ENCODE peak calls at places on chromosome 20, in six cellular contexts. One of them, this sample, is unnamed. For H3K4me1, the result is how much of the 10 kb centered on the place peaks cover.

GRCh38 chr20:36439731-36440072 is 101.6 kb upstream of the MYL9 start:
- DNase-seq in neural progenitor cell: no peak
- DNase-seq in fibroblast of lung: no peak
- DNase-seq in GM23248: no peak
- DNase-seq in PC-9: no peak
- DNase-seq in PC-3: no peak
- DNase-seq in this sample: no peak

GRCh38 chr20:59004763-59005522 is 2.1 kb downstream of the CTSZ start:
- DNase-seq in fibroblast of lung: no peak
- DNase-seq in neural progenitor cell: no peak
- DNase-seq in PC-9: no peak
- DNase-seq in GM23248: no peak
- DNase-seq in PC-3: no peak
- DNase-seq in this sample: peak

GRCh38 chr20:37725165-37725564 is 31.3 kb downstream of the CTNNBL1 start:
- DNase-seq in PC-3: no peak
- DNase-seq in neural progenitor cell: no peak
- DNase-seq in fibroblast of lung: no peak
- DNase-seq in GM23248: no peak
- DNase-seq in PC-9: no peak
- DNase-seq in this sample: no peak

GRCh38 chr20:45972500-45973183 is 639 bp upstream of the ZNF335 start:
- DNase-seq in PC-3: peak
- DNase-seq in PC-9: no peak
- DNase-seq in GM23248: peak
- DNase-seq in fibroblast of lung: no peak
- DNase-seq in neural progenitor cell: no peak
- DNase-seq in this sample: no peak

GRCh38 chr20:20992274-20992673 is 113.9 kb downstream of the LINC00237 start:
- DNase-seq in fibroblast of lung: no peak
- DNase-seq in neural progenitor cell: no peak
- DNase-seq in GM23248: no peak
- DNase-seq in PC-9: no peak
- DNase-seq in PC-3: no peak
- DNase-seq in this sample: no peak

GRCh38 chr20:37711987-37712961 is 18.4 kb downstream of the CTNNBL1 start:
- DNase-seq in PC-3: no peak
- DNase-seq in PC-9: no peak
- DNase-seq in GM23248: no peak
- DNase-seq in fibroblast of lung: no peak
- DNase-seq in neural progenitor cell: peak
- DNase-seq in this sample: no peak

GRCh38 chr20:44624743-44625271 is 26.7 kb downstream of the ADA start:
- DNase-seq in fibroblast of lung: no peak
- DNase-seq in GM23248: no peak
- DNase-seq in neural progenitor cell: no peak
- DNase-seq in PC-9: no peak
- DNase-seq in PC-3: no peak
- DNase-seq in this sample: no peak

GRCh38 chr20:19654906-19655305 is 103.2 kb upstream of the RIN2 start:
- DNase-seq in neural progenitor cell: no peak
- DNase-seq in fibroblast of lung: no peak
- DNase-seq in PC-9: no peak
- DNase-seq in GM23248: no peak
- DNase-seq in PC-3: no peak
- DNase-seq in this sample: no peak

GRCh38 chr20:23477223-23477622 is 13.7 kb upstream of the CST8 start:
- DNase-seq in neural progenitor cell: no peak
- DNase-seq in PC-3: no peak
- DNase-seq in PC-9: no peak
- DNase-seq in GM23248: no peak
- DNase-seq in fibroblast of lung: no peak
- DNase-seq in this sample: no peak

GRCh38 chr20:61674688-61675087 is 391.0 kb downstream of the TAF4 start:
- DNase-seq in neural progenitor cell: no peak
- DNase-seq in PC-9: no peak
- DNase-seq in PC-3: no peak
- DNase-seq in GM23248: no peak
- DNase-seq in fibroblast of lung: no peak
- DNase-seq in this sample: no peak

GRCh38 chr20:45308078-45308778 is at the start of gene MATN4:
- DNase-seq in neural progenitor cell: no peak
- DNase-seq in GM23248: no peak
- DNase-seq in PC-3: no peak
- DNase-seq in PC-9: no peak
- DNase-seq in fibroblast of lung: no peak
- DNase-seq in this sample: no peak

GRCh38 chr20:60192351-60192750 is 234.1 kb downstream of the CDH26 start:
- DNase-seq in fibroblast of lung: no peak
- DNase-seq in PC-9: no peak
- DNase-seq in PC-3: no peak
- DNase-seq in GM23248: peak
- DNase-seq in neural progenitor cell: no peak
- DNase-seq in this sample: no peak

GRCh38 chr20:62149532-62150235 is 6.1 kb downstream of the SS18L1 start:
- DNase-seq in fibroblast of lung: no peak
- DNase-seq in PC-9: no peak
- DNase-seq in GM23248: no peak
- DNase-seq in neural progenitor cell: peak
- DNase-seq in PC-3: no peak
- DNase-seq in this sample: no peak

GRCh38 chr20:50438986-50439407 is 71.2 kb upstream of the PTPN1 start:
- DNase-seq in PC-3: peak
- DNase-seq in GM23248: peak
- DNase-seq in neural progenitor cell: no peak
- DNase-seq in fibroblast of lung: peak
- DNase-seq in PC-9: peak
- DNase-seq in this sample: no peak

GRCh38 chr20:51650685-51651134 is 108.2 kb upstream of the NFATC2 start:
- DNase-seq in neural progenitor cell: no peak
- DNase-seq in PC-9: no peak
- DNase-seq in fibroblast of lung: peak
- DNase-seq in GM23248: peak
- DNase-seq in PC-3: peak
- DNase-seq in this sample: no peak

GRCh38 chr20:5361176-5361575 is 44.4 kb upstream of the PROKR2 start:
- DNase-seq in GM23248: no peak
- DNase-seq in neural progenitor cell: no peak
- DNase-seq in PC-9: no peak
- DNase-seq in fibroblast of lung: no peak
- DNase-seq in PC-3: no peak
- DNase-seq in this sample: no peak

GRCh38 chr20:5354871-5355270 is 38.1 kb upstream of the PROKR2 start:
- DNase-seq in fibroblast of lung: no peak
- DNase-seq in neural progenitor cell: no peak
- DNase-seq in PC-9: no peak
- DNase-seq in PC-3: no peak
- DNase-seq in GM23248: no peak
- DNase-seq in this sample: no peak

GRCh38 chr20:5357942-5358341 is 41.2 kb upstream of the PROKR2 start:
- DNase-seq in PC-9: no peak
- DNase-seq in neural progenitor cell: no peak
- DNase-seq in PC-3: no peak
- DNase-seq in fibroblast of lung: no peak
- DNase-seq in GM23248: no peak
- DNase-seq in this sample: no peak

GRCh38 chr20:5353624-5354496 is 37.1 kb upstream of the PROKR2 start:
- DNase-seq in PC-9: no peak
- DNase-seq in GM23248: peak
- DNase-seq in PC-3: peak
- DNase-seq in fibroblast of lung: no peak
- DNase-seq in neural progenitor cell: no peak
- DNase-seq in this sample: no peak

GRCh38 chr20:5356921-5357320 is 40.2 kb upstream of the PROKR2 start:
- DNase-seq in GM23248: peak
- DNase-seq in fibroblast of lung: no peak
- DNase-seq in PC-9: no peak
- DNase-seq in PC-3: no peak
- DNase-seq in neural progenitor cell: no peak
- DNase-seq in this sample: no peak
- H3K4me1 ChIP-seq in GM23248: under half
- H3K4me1 ChIP-seq in fibroblast of lung: under half
- H3K4me1 ChIP-seq in PC-9: under half
- H3K4me1 ChIP-seq in PC-3: under half
- H3K4me1 ChIP-seq in neural progenitor cell: under half
- H3K4me1 ChIP-seq in this sample: under half

GRCh38 chr20:31475032-31475431 is at the start of the genes DEFB124 and REM1:
- DNase-seq in neural progenitor cell: peak
- DNase-seq in PC-3: no peak
- DNase-seq in PC-9: no peak
- DNase-seq in GM23248: no peak
- DNase-seq in fibroblast of lung: no peak
- DNase-seq in this sample: no peak

GRCh38 chr20:31476313-31476623 is 1.2 kb downstream of the REM1 start:
- DNase-seq in neural progenitor cell: no peak
- DNase-seq in PC-3: no peak
- DNase-seq in fibroblast of lung: no peak
- DNase-seq in PC-9: no peak
- DNase-seq in GM23248: no peak
- DNase-seq in this sample: no peak

GRCh38 chr20:31476648-31477220 is 1.6 kb downstream of the REM1 start:
- DNase-seq in PC-9: no peak
- DNase-seq in fibroblast of lung: no peak
- DNase-seq in GM23248: no peak
- DNase-seq in neural progenitor cell: no peak
- DNase-seq in PC-3: no peak
- DNase-seq in this sample: no peak

GRCh38 chr20:31474097-31474436 is 860 bp downstream of the DEFB124 start:
- DNase-seq in fibroblast of lung: no peak
- DNase-seq in neural progenitor cell: no peak
- DNase-seq in PC-3: no peak
- DNase-seq in GM23248: no peak
- DNase-seq in PC-9: no peak
- DNase-seq in this sample: no peak

GRCh38 chr20:31475472-31476312 is 604 bp downstream of the REM1 start:
- DNase-seq in PC-9: no peak
- DNase-seq in neural progenitor cell: no peak
- DNase-seq in GM23248: no peak
- DNase-seq in fibroblast of lung: no peak
- DNase-seq in PC-3: no peak
- DNase-seq in this sample: no peak
- TF ChIP-seq EZH2 in PC-9: no peak
- TF ChIP-seq EZH2 in neural progenitor cell: no peak
- TF ChIP-seq EZH2 in GM23248: no peak
- TF ChIP-seq EZH2 in fibroblast of lung: peak
- TF ChIP-seq EZH2 in PC-3: no peak
- TF ChIP-seq EZH2 in this sample: no peak

DNA sequence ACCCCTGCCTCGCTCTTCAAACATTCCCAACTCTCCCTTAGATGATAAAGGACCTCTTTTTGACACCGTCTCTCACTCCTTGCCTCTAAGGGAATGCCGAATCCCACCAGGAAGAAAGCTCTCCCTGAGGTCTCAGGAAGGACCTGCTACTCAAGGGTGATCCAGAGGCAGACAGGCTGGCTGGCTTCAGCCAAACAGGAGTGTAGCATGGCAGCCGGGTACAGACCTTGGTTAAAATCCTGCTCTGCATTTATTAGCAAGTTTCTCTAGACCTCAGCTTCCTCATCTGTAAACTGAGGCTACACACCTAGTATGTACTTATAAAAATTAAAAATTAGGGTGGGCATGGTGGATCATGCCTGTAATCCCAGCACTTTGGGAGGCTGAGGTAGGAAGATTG is 17.2 kb downstream of the MAP1LC3A start:
- DNase-seq in fibroblast of lung: no peak
- DNase-seq in PC-3: no peak
- DNase-seq in PC-9: no peak
- DNase-seq in neural progenitor cell: no peak
- DNase-seq in GM23248: no peak
- DNase-seq in this sample: no peak
- H3K4me1 ChIP-seq in fibroblast of lung: under half
- H3K4me1 ChIP-seq in PC-3: under half
- H3K4me1 ChIP-seq in PC-9: under half
- H3K4me1 ChIP-seq in neural progenitor cell: under half
- H3K4me1 ChIP-seq in GM23248: under half
- H3K4me1 ChIP-seq in this sample: under half

GRCh38 chr20:31835554-31835953 is 9.8 kb downstream of the FOXS1 start:
- DNase-seq in neural progenitor cell: no peak
- DNase-seq in PC-3: no peak
- DNase-seq in fibroblast of lung: no peak
- DNase-seq in PC-9: no peak
- DNase-seq in GM23248: no peak
- DNase-seq in this sample: no peak
- TF ChIP-seq EZH2 in neural progenitor cell: no peak
- TF ChIP-seq EZH2 in PC-3: no peak
- TF ChIP-seq EZH2 in fibroblast of lung: no peak
- TF ChIP-seq EZH2 in PC-9: no peak
- TF ChIP-seq EZH2 in GM23248: no peak
- TF ChIP-seq EZH2 in this sample: no peak

GRCh38 chr20:2651772-2652723 is at the start of gene NOP56:
- DNase-seq in GM23248: peak
- DNase-seq in neural progenitor cell: peak
- DNase-seq in fibroblast of lung: peak
- DNase-seq in PC-9: peak
- DNase-seq in PC-3: peak
- DNase-seq in this sample: peak

GRCh38 chr20:2653511-2654383 is 1.3 kb downstream of the NOP56 start:
- DNase-seq in neural progenitor cell: no peak
- DNase-seq in PC-9: no peak
- DNase-seq in GM23248: no peak
- DNase-seq in fibroblast of lung: no peak
- DNase-seq in PC-3: no peak
- DNase-seq in this sample: no peak

GRCh38 chr20:2654831-2655230 is 2.4 kb downstream of the NOP56 start:
- DNase-seq in PC-9: no peak
- DNase-seq in GM23248: no peak
- DNase-seq in PC-3: no peak
- DNase-seq in neural progenitor cell: no peak
- DNase-seq in fibroblast of lung: no peak
- DNase-seq in this sample: no peak

GRCh38 chr20:2654384-2654822 is 2.0 kb downstream of the NOP56 start:
- DNase-seq in fibroblast of lung: no peak
- DNase-seq in PC-3: no peak
- DNase-seq in neural progenitor cell: no peak
- DNase-seq in PC-9: no peak
- DNase-seq in GM23248: no peak
- DNase-seq in this sample: no peak

GRCh38 chr20:2652724-2653510 is 485 bp downstream of the NOP56 start:
- DNase-seq in GM23248: peak
- DNase-seq in PC-9: no peak
- DNase-seq in neural progenitor cell: peak
- DNase-seq in PC-3: no peak
- DNase-seq in fibroblast of lung: no peak
- DNase-seq in this sample: peak
- H3K4me1 ChIP-seq in GM23248: under half
- H3K4me1 ChIP-seq in PC-9: under half
- H3K4me1 ChIP-seq in neural progenitor cell: under half
- H3K4me1 ChIP-seq in PC-3: under half
- H3K4me1 ChIP-seq in fibroblast of lung: under half
- H3K4me1 ChIP-seq in this sample: under half

This sample was measured in DND-41.